ENCODE peak calls at places on chromosome 20, in ten cellular contexts. T, Y, W, B, M, C, Z, I, R and N are unnamed samples.

GRCh38 chr20:35541783-35542662 is at the start of gene ERGIC3:
- DNase-seq in T (peak; percentile 99), Y (peak; percentile 90), W (peak; percentile 98), B (peak; percentile 99), M (peak; percentile 99), C (peak; percentile 82), Z (peak; percentile 99), I (peak; percentile 94), R (peak; percentile 96), N (peak; percentile 99)

GRCh38 chr20:18795366-18795765 is 18.2 kb upstream of the SCP2D1 start:
- DNase-seq in T (no peak), Y (no peak), W (no peak), B (no peak), M (no peak), C (no peak), Z (no peak), I (no peak), R (no peak), N (no peak)

GRCh38 chr20:57023997-57024396 is 242.4 kb downstream of the BMP7 start:
- DNase-seq in T (no peak), Y (no peak), W (no peak), B (no peak), M (no peak), C (no peak), Z (no peak), I (no peak), R (no peak), N (no peak)

GRCh38 chr20:63792866-63793265 is 38.2 kb downstream of the ZBTB46 start:
- DNase-seq in T (no peak), Y (no peak), W (no peak), B (no peak), M (no peak), C (no peak), Z (no peak), I (no peak), R (no peak), N (no peak)

GRCh38 chr20:35607003-35607735 is 8.5 kb upstream of the SPAG4 start:
- DNase-seq in T (no peak), Y (no peak), W (no peak), B (no peak), M (no peak), C (peak; percentile 88), Z (peak; percentile 24), I (no peak), R (no peak), N (no peak)

GRCh38 chr20:6081236-6081635 is 27.4 kb upstream of the LRRN4 start:
- DNase-seq in T (no peak), Y (peak; percentile 52), W (no peak), B (no peak), M (no peak), C (no peak), Z (peak; percentile 85), I (peak; percentile 74), R (no peak), N (no peak)

GRCh38 chr20:6866741-6867140 is 99.3 kb downstream of the BMP2 start:
- DNase-seq in T (no peak), Y (no peak), W (no peak), B (no peak), M (no peak), C (no peak), Z (no peak), I (no peak), R (no peak), N (no peak)

GRCh38 chr20:51641866-51642265 is 99.3 kb upstream of the NFATC2 start:
- DNase-seq in T (no peak), Y (no peak), W (no peak), B (no peak), M (no peak), C (no peak), Z (no peak), I (no peak), R (no peak), N (no peak)

GRCh38 chr20:60872224-60872623 is 379.8 kb upstream of the CDH4 start:
- DNase-seq in T (no peak), Y (no peak), W (no peak), B (no peak), M (no peak), C (no peak), Z (no peak), I (no peak), R (no peak), N (no peak)

GRCh38 chr20:24289737-24290481 is 179.5 kb upstream of the SYNDIG1 start:
- DNase-seq in T (peak; percentile 38), Y (no peak), W (no peak), B (no peak), M (peak; percentile 91), C (no peak), Z (no peak), I (no peak), R (no peak), N (peak; percentile 64)

GRCh38 chr20:44582321-44583025 is at the start of gene PKIG:
- DNase-seq in T (no peak), Y (peak; percentile 90), W (peak; percentile 37), B (peak; percentile 54), M (no peak), C (no peak), Z (peak; percentile 88), I (peak; percentile 88), R (peak; percentile 96), N (peak; percentile 81)

GRCh38 chr20:52448513-52448912 is 256.9 kb upstream of the ZFP64 start:
- DNase-seq in T (no peak), Y (no peak), W (no peak), B (no peak), M (no peak), C (no peak), Z (no peak), I (peak; percentile 29), R (no peak), N (no peak)

GRCh38 chr20:16553684-16554083 is 19.6 kb downstream of the KIF16B start:
- DNase-seq in T (no peak), Y (no peak), W (no peak), B (no peak), M (no peak), C (no peak), Z (no peak), I (no peak), R (no peak), N (no peak)
- H3K4me2 ChIP-seq in T (no peak overlapping the region), Y (no peak overlapping the region), W (no peak overlapping the region), B (no peak overlapping the region), M (no peak overlapping the region), C (no peak overlapping the region), Z (no peak overlapping the region), I (no peak overlapping the region), R (no peak overlapping the region), N (no peak overlapping the region)

GRCh38 chr20:20895537-20895936 is 183.1 kb upstream of the RALGAPA2 start:
- DNase-seq in T (no peak), Y (no peak), W (no peak), B (no peak), M (no peak), C (no peak), Z (no peak), I (no peak), R (no peak), N (no peak)

GRCh38 chr20:20894280-20894679 is 181.8 kb upstream of the RALGAPA2 start:
- DNase-seq in T (no peak), Y (no peak), W (no peak), B (no peak), M (no peak), C (no peak), Z (no peak), I (no peak), R (no peak), N (no peak)

GRCh38 chr20:20892328-20892727 is 179.9 kb upstream of the RALGAPA2 start:
- DNase-seq in T (no peak), Y (no peak), W (no peak), B (no peak), M (no peak), C (no peak), Z (no peak), I (no peak), R (no peak), N (no peak)

GRCh38 chr20:20894753-20895152 is 182.3 kb upstream of the RALGAPA2 start:
- DNase-seq in T (no peak), Y (no peak), W (no peak), B (no peak), M (no peak), C (no peak), Z (no peak), I (no peak), R (no peak), N (no peak)

DNA sequence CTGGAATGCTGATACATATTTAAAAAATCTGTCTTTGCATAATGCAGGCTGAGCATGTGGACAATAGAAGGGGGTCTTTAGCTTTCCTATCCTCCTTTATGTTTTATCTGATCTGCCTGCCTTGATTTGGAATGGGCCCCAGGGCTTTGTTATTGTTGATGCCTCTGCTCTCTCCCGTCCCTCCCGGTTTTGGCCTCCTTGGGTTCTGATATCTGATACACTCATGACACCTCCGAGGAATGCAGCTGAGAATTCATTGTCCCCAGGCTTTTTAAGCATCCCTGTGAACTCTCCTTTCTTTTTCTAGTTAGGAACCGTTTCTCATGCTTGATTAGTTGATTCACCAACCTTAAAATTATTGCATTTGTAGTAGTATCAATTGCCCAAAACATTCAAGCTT is 185.5 kb upstream of the RALGAPA2 start:
- DNase-seq in T (peak; percentile 41), Y (no peak), W (no peak), B (peak; percentile 73), M (no peak), C (no peak), Z (no peak), I (no peak), R (no peak), N (no peak)
- H4K20me1 ChIP-seq in T (no peaks in the 10 kb centered on the region), Y (no peaks in the 10 kb centered on the region), W (no peaks in the 10 kb centered on the region), B (no peaks in the 10 kb centered on the region), M (no peaks in the 10 kb centered on the region), C (no peaks in the 10 kb centered on the region), Z (no peaks in the 10 kb centered on the region), I (no peaks in the 10 kb centered on the region), R (no peaks in the 10 kb centered on the region), N (no peaks in the 10 kb centered on the region)

DNA sequence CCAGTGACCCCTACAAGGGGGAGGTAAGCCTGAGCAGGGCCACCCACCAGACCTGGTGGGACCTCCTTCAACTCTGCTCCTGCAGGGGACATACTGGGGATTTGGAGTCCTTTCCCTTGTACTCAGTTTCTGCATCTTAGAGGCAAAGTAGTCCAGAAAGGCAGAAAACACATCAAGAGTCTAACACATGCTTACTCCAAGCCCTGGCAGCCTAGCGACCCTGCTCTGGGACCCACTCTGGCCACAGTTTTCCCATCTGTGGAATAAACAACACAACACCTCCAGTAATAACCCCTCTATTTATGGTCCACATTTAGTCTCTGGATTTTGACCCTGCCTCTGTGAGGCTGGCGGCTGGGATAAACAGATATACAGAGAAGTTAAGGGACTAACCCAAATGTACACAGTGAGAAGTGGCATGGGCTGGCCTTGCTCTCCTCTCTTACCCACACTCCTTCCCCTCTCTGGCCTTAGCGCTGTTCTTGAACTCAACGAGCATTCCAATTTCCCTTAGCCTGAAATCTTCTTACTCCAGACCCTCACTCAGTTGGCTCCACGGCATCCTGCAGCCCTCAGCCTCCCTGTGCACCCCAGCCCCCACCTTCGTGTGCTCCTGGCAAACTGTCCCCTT is 16.1 kb upstream of the TLDC2 start:
- DNase-seq in T (no peak), Y (no peak), W (no peak), B (no peak), M (no peak), C (no peak), Z (no peak), I (no peak), R (no peak), N (no peak)
- H3K4me2 ChIP-seq in T (no peak overlapping the region), Y (peak overlapping the region; percentile 94), W (no peak overlapping the region), B (no peak overlapping the region), M (peak overlapping the region; percentile 18), C (no peak overlapping the region), Z (no peak overlapping the region), I (peak overlapping the region; percentile 85), R (no peak overlapping the region), N (peak overlapping the region; percentile 94)

DNA sequence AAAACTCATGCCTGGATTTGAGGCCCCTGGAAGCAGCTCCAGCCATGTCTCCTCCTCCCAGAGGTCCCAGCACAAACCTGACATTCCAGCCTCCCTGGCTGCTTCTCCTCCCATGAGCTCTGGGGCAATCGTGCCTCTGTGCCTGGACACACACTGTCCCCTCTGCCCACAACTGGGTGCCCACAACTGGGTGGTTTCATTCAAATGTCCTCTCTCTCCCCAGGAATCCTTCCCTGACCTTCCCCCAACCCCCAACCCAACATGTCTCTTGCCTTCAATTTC is 37.4 kb downstream of the NOL4L start:
- DNase-seq in T (no peak), Y (no peak), W (no peak), B (no peak), M (no peak), C (no peak), Z (no peak), I (no peak), R (no peak), N (no peak)
- H4K20me1 ChIP-seq in T (no peaks in the 10 kb centered on the region), Y (no peaks in the 10 kb centered on the region), W (no peaks in the 10 kb centered on the region), B (no peaks in the 10 kb centered on the region), M (peaks cover 15% of the 10 kb centered on the region), C (no peaks in the 10 kb centered on the region), Z (no peaks in the 10 kb centered on the region), I (no peaks in the 10 kb centered on the region), R (no peaks in the 10 kb centered on the region), N (no peaks in the 10 kb centered on the region)